ENCODE peak calls at places on chromosomes 3 and 15, in six cellular contexts. X is hepatic stellate cell; L is activated CD8-positive, alpha-beta memory T cell treated with anti-CD3 and anti-CD28 coated beads for 48 hours; S is foreskin fibroblast; Q is ovary; D is psoas muscle. M is an unnamed sample.

GRCh38 chr15:62453979-62454378 is 288.9 kb upstream of the C2CD4B start:
- DNase-seq in X (peak), L (no peak), S (no peak), Q (no peak), D (no peak), M (no peak)

GRCh38 chr3:99637381-99638111 is 848 bp upstream of the COL8A1 start:
- DNase-seq in X (peak), L (no peak), S (peak), Q (peak), D (no peak), M (peak)

GRCh38 chr15:70741677-70742293 is 21.6 kb downstream of the UACA start:
- DNase-seq in X (no peak), L (no peak), S (peak), Q (no peak), D (no peak), M (peak)

GRCh38 chr3:111246967-111247760 is 175.5 kb downstream of the NECTIN3 start:
- DNase-seq in X (peak), L (no peak), S (peak), Q (no peak), D (no peak), M (peak)

GRCh38 chr15:45719490-45719889 is 84.7 kb downstream of the SQOR start:
- DNase-seq in X (no peak), L (no peak), S (no peak), Q (no peak), D (no peak), M (no peak)

GRCh38 chr3:14725015-14725431 is 50.1 kb downstream of the C3orf20 start:
- DNase-seq in X (no peak), L (no peak), S (peak), Q (no peak), D (peak), M (no peak)

GRCh38 chr3:115194461-115194860 is 47.4 kb upstream of the ZBTB20 start:
- DNase-seq in X (peak), L (no peak), S (no peak), Q (no peak), D (no peak), M (no peak)

GRCh38 chr3:170421758-170422157 is 3.1 kb downstream of the CLDN11 start:
- DNase-seq in X (no peak), L (no peak), S (no peak), Q (no peak), D (no peak), M (no peak)

GRCh38 chr3:13647314-13648059 is 98.6 kb downstream of the FBLN2 start:
- DNase-seq in X (peak), L (no peak), S (peak), Q (no peak), D (no peak), M (no peak)

GRCh38 chr15:31226011-31226410 is 100.6 kb upstream of the KLF13 start:
- DNase-seq in X (no peak), L (no peak), S (no peak), Q (no peak), D (no peak), M (no peak)

GRCh38 chr15:65952425-65953053 is 83.2 kb downstream of the RAB11A start:
- DNase-seq in X (peak), L (no peak), S (peak), Q (peak), D (no peak), M (peak)

GRCh38 chr3:117603097-117603496 is 893.5 kb downstream of the TUSC7 start:
- DNase-seq in X (no peak), L (no peak), S (no peak), Q (no peak), D (no peak), M (no peak)

GRCh38 chr3:13016083-13016725 is 57.0 kb downstream of the IQSEC1 start:
- DNase-seq in X (no peak), L (peak), S (no peak), Q (no peak), D (peak), M (no peak)

GRCh38 chr3:40044487-40044886 is 235.1 kb downstream of the MYRIP start:
- DNase-seq in X (no peak), L (no peak), S (peak), Q (no peak), D (no peak), M (no peak)

GRCh38 chr3:22977042-22977441 is 226.1 kb upstream of the UBE2E2 start:
- DNase-seq in X (no peak), L (no peak), S (no peak), Q (no peak), D (no peak), M (no peak)

GRCh38 chr3:4376499-4376898 is 73.3 kb downstream of the SETMAR start:
- DNase-seq in X (no peak), L (no peak), S (no peak), Q (no peak), D (no peak), M (no peak)

GRCh38 chr3:100063929-100064461 is 50.3 kb downstream of the FILIP1L start:
- DNase-seq in X (no peak), L (no peak), S (peak), Q (no peak), D (no peak), M (no peak)

GRCh38 chr3:126745760-126746394 is 41.8 kb downstream of the CHCHD6 start:
- DNase-seq in X (no peak), L (no peak), S (no peak), Q (peak), D (peak), M (no peak)

GRCh38 chr15:37031198-37031597 is 69.2 kb downstream of the MEIS2 start:
- DNase-seq in X (peak), L (no peak), S (peak), Q (no peak), D (no peak), M (no peak)

GRCh38 chr15:41278319-41278718 is 47.3 kb downstream of the CHP1 start:
- DNase-seq in X (no peak), L (no peak), S (no peak), Q (no peak), D (no peak), M (no peak)

GRCh38 chr3:149401926-149402310 is 24.5 kb upstream of the TM4SF1 start:
- DNase-seq in X (no peak), L (no peak), S (no peak), Q (no peak), D (no peak), M (peak)

GRCh38 chr3:38497026-38497425 is 886 bp downstream of the EXOG start:
- DNase-seq in X (peak), L (no peak), S (no peak), Q (no peak), D (no peak), M (no peak)

GRCh38 chr3:52032702-52033408 is 23.5 kb downstream of the DUSP7 start:
- DNase-seq in X (no peak), L (no peak), S (no peak), Q (no peak), D (no peak), M (no peak)

GRCh38 chr15:74365619-74366445 is 1.6 kb downstream of the CYP11A1 start:
- DNase-seq in X (peak), L (no peak), S (peak), Q (peak), D (peak), M (peak)

GRCh38 chr3:9500108-9501050 is 53.2 kb downstream of the LHFPL4 start:
- DNase-seq in X (peak), L (peak), S (peak), Q (peak), D (peak), M (peak)

GRCh38 chr3:130312374-130312773 is 33.1 kb upstream of the COL6A5 start:
- DNase-seq in X (no peak), L (no peak), S (no peak), Q (no peak), D (no peak), M (no peak)

GRCh38 chr15:59174161-59174845 is 32.3 kb upstream of the LDHAL6B start:
- DNase-seq in X (no peak), L (no peak), S (no peak), Q (no peak), D (no peak), M (no peak)

GRCh38 chr15:99296386-99296785 is 45.1 kb downstream of the LRRC28 start:
- DNase-seq in X (no peak), L (no peak), S (no peak), Q (no peak), D (no peak), M (no peak)

GRCh38 chr3:196985954-196986885 is 17.6 kb upstream of the PIGZ start:
- DNase-seq in X (no peak), L (no peak), S (no peak), Q (peak), D (no peak), M (no peak)

GRCh38 chr3:17949116-17949515 is 206.7 kb upstream of the TBC1D5 start:
- DNase-seq in X (no peak), L (no peak), S (no peak), Q (no peak), D (no peak), M (no peak)

GRCh38 chr3:58586776-58587192 is 9.6 kb upstream of the FAM107A start:
- DNase-seq in X (no peak), L (no peak), S (no peak), Q (no peak), D (no peak), M (no peak)

GRCh38 chr3:150345021-150345538 is 63.0 kb upstream of the TSC22D2 start:
- DNase-seq in X (no peak), L (no peak), S (no peak), Q (no peak), D (no peak), M (peak)

GRCh38 chr3:98999675-99000074 is 98.2 kb upstream of the DCBLD2 start:
- DNase-seq in X (no peak), L (no peak), S (no peak), Q (no peak), D (no peak), M (no peak)

GRCh38 chr15:91022075-91022831 is at the start of gene VPS33B:
- DNase-seq in X (peak), L (peak), S (peak), Q (peak), D (peak), M (peak)

GRCh38 chr3:149004622-149005021 is 13.3 kb downstream of the GYG1 start:
- DNase-seq in X (no peak), L (no peak), S (peak), Q (no peak), D (peak), M (peak)

GRCh38 chr3:127680146-127680661 is 7.5 kb downstream of the ABTB1 start:
- DNase-seq in X (no peak), L (no peak), S (no peak), Q (peak), D (no peak), M (no peak)

GRCh38 chr3:158249183-158249582 is 139.3 kb downstream of the RSRC1 start:
- DNase-seq in X (no peak), L (no peak), S (no peak), Q (no peak), D (no peak), M (no peak)